ENCODE peak calls at places on chromosome 2, in nine cellular contexts. I is sigmoid colon; R is heart right ventricle; A is hepatocyte; N is stomach; P is tibial artery; G is adrenal gland; X is neural progenitor cell; J is CD8-positive, alpha-beta memory T cell. T is an unnamed sample.

GRCh38 chr2:232231514-232231913 is 147.0 kb upstream of the ALPP start:
- DNase-seq in I (no peak), R (no peak), A (no peak), N (no peak), P (no peak), G (peak; percentile 23), X (peak; percentile 47), J (no peak), T (peak; percentile 40)

GRCh38 chr2:8193686-8194615 is 487.9 kb upstream of the ID2 start:
- DNase-seq in I (no peak), R (no peak), A (no peak), N (no peak), P (no peak), G (no peak), X (peak; percentile 89), J (no peak), T (no peak)

GRCh38 chr2:29033172-29033571 is 41.2 kb downstream of the PCARE start:
- DNase-seq in I (no peak), R (no peak), A (no peak), N (no peak), P (no peak), G (no peak), X (peak; percentile 57), J (no peak), T (no peak)

GRCh38 chr2:60505240-60505639 is 48.2 kb downstream of the BCL11A start:
- DNase-seq in I (no peak), R (no peak), A (no peak), N (no peak), P (no peak), G (no peak), X (no peak), J (no peak), T (no peak)

GRCh38 chr2:232309592-232309991 is 69.0 kb upstream of the ALPP start:
- DNase-seq in I (no peak), R (no peak), A (no peak), N (no peak), P (no peak), G (no peak), X (no peak), J (peak; percentile 24), T (no peak)

GRCh38 chr2:233953106-233953801 is 36.1 kb downstream of the TRPM8 start:
- DNase-seq in I (no peak), R (no peak), A (peak; percentile 22), N (no peak), P (no peak), G (no peak), X (no peak), J (no peak), T (no peak)

GRCh38 chr2:146540271-146540932 is 1304.4 kb upstream of the ACVR2A start:
- DNase-seq in I (no peak), R (no peak), A (no peak), N (no peak), P (no peak), G (no peak), X (peak; percentile 67), J (no peak), T (no peak)

GRCh38 chr2:186229265-186229664 is 256.8 kb upstream of the ZC3H15 start:
- DNase-seq in I (no peak), R (no peak), A (no peak), N (no peak), P (no peak), G (no peak), X (no peak), J (no peak), T (no peak)

GRCh38 chr2:217878865-217879595 is 123.8 kb downstream of the TNS1 start:
- DNase-seq in I (no peak), R (no peak), A (no peak), N (no peak), P (no peak), G (no peak), X (peak; percentile 60), J (no peak), T (no peak)

GRCh38 chr2:1744446-1745170 is at the start of gene PXDN:
- DNase-seq in I (peak; percentile 89), R (peak; percentile 61), A (peak; percentile 80), N (no peak), P (no peak), G (peak; percentile 53), X (peak; percentile 76), J (no peak), T (peak; percentile 77)

GRCh38 chr2:126657146-126657635 is 1.2 kb downstream of the GYPC start:
- DNase-seq in I (peak; percentile 95), R (peak; percentile 52), A (peak; percentile 57), N (peak; percentile 42), P (peak; percentile 67), G (peak; percentile 76), X (peak; percentile 38), J (peak; percentile 67), T (peak; percentile 83)

GRCh38 chr2:7845332-7845731 is 836.5 kb upstream of the ID2 start:
- DNase-seq in I (no peak), R (no peak), A (no peak), N (no peak), P (no peak), G (peak; percentile 54), X (no peak), J (no peak), T (no peak)

GRCh38 chr2:64657416-64657815 is 3.7 kb upstream of the SERTAD2 start:
- DNase-seq in I (no peak), R (no peak), A (no peak), N (no peak), P (no peak), G (no peak), X (no peak), J (no peak), T (no peak)

GRCh38 chr2:207855591-207855990 is 85.9 kb upstream of the FZD5 start:
- DNase-seq in I (no peak), R (no peak), A (no peak), N (no peak), P (no peak), G (no peak), X (no peak), J (no peak), T (no peak)
- H3K4me3 ChIP-seq in I (no peak overlapping the region), R (no peak overlapping the region), A (no peak overlapping the region), N (no peak overlapping the region), P (no peak overlapping the region), G (no peak overlapping the region), X (no peak overlapping the region), J (no peak overlapping the region), T (no peak overlapping the region)

GRCh38 chr2:20444113-20444992 is 2.5 kb upstream of the RHOB start:
- DNase-seq in I (peak; percentile 75), R (peak; percentile 56), A (peak; percentile 29), N (peak; percentile 25), P (peak; percentile 41), G (peak; percentile 76), X (peak; percentile 50), J (no peak), T (peak; percentile 83)
- H3K27ac ChIP-seq in I (peak overlapping the region; percentile 93), R (peak overlapping the region; percentile 100), A (peak overlapping the region; percentile 72), N (peak overlapping the region; percentile 89), P (peak overlapping the region; percentile 88), G (peak overlapping the region; percentile 74), X (no peak overlapping the region), J (no peak overlapping the region), T (peak overlapping the region; percentile 91)

GRCh38 chr2:102743259-102743658 is 18.6 kb upstream of the TMEM182 start:
- DNase-seq in I (no peak), R (no peak), A (no peak), N (no peak), P (no peak), G (no peak), X (no peak), J (no peak), T (no peak)

GRCh38 chr2:102736607-102737409 is 25.0 kb upstream of the TMEM182 start:
- DNase-seq in I (peak; percentile 88), R (peak; percentile 76), A (peak; percentile 89), N (peak; percentile 91), P (peak; percentile 79), G (peak; percentile 80), X (peak; percentile 90), J (peak; percentile 81), T (no peak)

GRCh38 chr2:102736174-102736606 is 25.6 kb upstream of the TMEM182 start:
- DNase-seq in I (no peak), R (peak; percentile 10), A (peak; percentile 53), N (peak; percentile 35), P (no peak), G (no peak), X (peak; percentile 34), J (no peak), T (no peak)

GRCh38 chr2:102735431-102736130 is 26.2 kb upstream of the TMEM182 start:
- DNase-seq in I (no peak), R (no peak), A (peak; percentile 51), N (peak; percentile 52), P (no peak), G (no peak), X (peak; percentile 39), J (no peak), T (no peak)

GRCh38 chr2:102737435-102737834 is 24.4 kb upstream of the TMEM182 start:
- DNase-seq in I (no peak), R (no peak), A (no peak), N (no peak), P (no peak), G (no peak), X (no peak), J (no peak), T (no peak)
- H3K4me3 ChIP-seq in I (peak overlapping the region; percentile 91), R (peak overlapping the region; percentile 76), A (peak overlapping the region; percentile 81), N (peak overlapping the region; percentile 83), P (peak overlapping the region; percentile 79), G (no peak overlapping the region), X (peak overlapping the region; percentile 90), J (peak overlapping the region; percentile 86), T (peak overlapping the region; percentile 94)

GRCh38 chr2:101805146-101806088 is 107.9 kb downstream of the MAP4K4 start:
- DNase-seq in I (no peak), R (no peak), A (peak; percentile 62), N (no peak), P (no peak), G (no peak), X (no peak), J (no peak), T (no peak)

GRCh38 chr2:101806123-101806522 is 108.6 kb downstream of the MAP4K4 start:
- DNase-seq in I (no peak), R (no peak), A (peak; percentile 57), N (no peak), P (no peak), G (no peak), X (no peak), J (no peak), T (no peak)

GRCh38 chr2:101807242-101807641 is 109.7 kb downstream of the MAP4K4 start:
- DNase-seq in I (no peak), R (no peak), A (no peak), N (no peak), P (no peak), G (no peak), X (no peak), J (no peak), T (no peak)

GRCh38 chr2:101809656-101810055 is 112.1 kb downstream of the MAP4K4 start:
- DNase-seq in I (no peak), R (no peak), A (no peak), N (no peak), P (no peak), G (no peak), X (no peak), J (no peak), T (no peak)

DNA sequence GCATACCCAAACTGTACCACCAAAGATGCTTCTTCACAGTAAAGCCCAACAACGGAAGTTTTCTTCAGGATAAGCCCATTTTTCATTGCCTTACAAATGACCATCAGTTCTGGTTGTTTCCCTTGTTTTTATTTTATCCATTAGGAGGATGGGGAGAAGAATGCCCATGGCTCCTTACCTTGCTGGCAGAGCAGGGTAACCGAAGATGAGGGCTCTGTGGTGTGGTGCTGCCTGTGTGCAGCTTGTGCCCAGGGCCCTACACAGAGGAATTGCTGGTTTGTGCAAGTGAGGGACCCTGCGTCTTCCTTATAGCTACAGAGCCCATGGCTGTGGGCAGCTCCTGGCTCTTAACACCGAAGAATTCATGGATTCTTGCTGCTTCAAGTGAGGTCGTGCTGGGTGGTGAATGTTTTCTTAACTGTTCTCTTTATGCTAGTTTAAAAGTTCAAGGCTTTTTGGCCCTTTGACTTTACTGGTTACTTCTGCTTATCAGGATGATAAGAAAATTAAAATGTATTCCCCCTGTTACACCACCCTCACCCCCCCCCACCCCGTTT is 110.6 kb downstream of the MAP4K4 start:
- DNase-seq in I (no peak), R (no peak), A (no peak), N (no peak), P (no peak), G (no peak), X (no peak), J (no peak), T (no peak)
- H3K27ac ChIP-seq in I (no peak overlapping the region), R (no peak overlapping the region), A (peak overlapping the region; percentile 92), N (no peak overlapping the region), P (no peak overlapping the region), G (no peak overlapping the region), X (no peak overlapping the region), J (no peak overlapping the region), T (no peak overlapping the region)